ENCODE peak calls at places on chromosomes 7 and 10, in nine cellular contexts. F is body of pancreas, V is A549, C is prostate gland, R is HCT116, L is DND-41, X is tibial nerve, D is Peyer's patch, P is neural progenitor cell. K is an unnamed sample.

GRCh38 chr7:6505685-6506559 is 45.3 kb downstream of the GRID2IP start:
- DNase-seq in F (no peak), V (no peak), C (no peak), R (no peak), L (no peak), X (no peak), D (no peak), P (no peak), K (no peak)

GRCh38 chr10:76878514-76878913 is 759.1 kb downstream of the KCNMA1 start:
- DNase-seq in F (no peak), V (no peak), C (no peak), R (no peak), L (no peak), X (no peak), D (no peak), P (no peak), K (no peak)

GRCh38 chr10:70169011-70169410 is 1.3 kb downstream of the SAR1A start:
- DNase-seq in F (no peak), V (no peak), C (no peak), R (no peak), L (no peak), X (no peak), D (no peak), P (no peak), K (no peak)

GRCh38 chr10:86958831-86959736 is 685 bp downstream of the SNCG start:
- DNase-seq in F (no peak), V (peak), C (no peak), R (peak), L (no peak), X (no peak), D (no peak), P (no peak), K (no peak)

GRCh38 chr10:101903827-101904520 is 60.4 kb upstream of the KCNIP2 start:
- DNase-seq in F (no peak), V (no peak), C (no peak), R (no peak), L (peak), X (no peak), D (peak), P (peak), K (no peak)

GRCh38 chr10:57628592-57629284 is 639.0 kb downstream of the IPMK start:
- DNase-seq in F (no peak), V (peak), C (no peak), R (no peak), L (no peak), X (no peak), D (peak), P (no peak), K (no peak)

GRCh38 chr10:127890935-127891334 is 1.8 kb downstream of the CLRN3 start:
- DNase-seq in F (no peak), V (no peak), C (no peak), R (no peak), L (no peak), X (no peak), D (peak), P (no peak), K (peak)

GRCh38 chr10:48517911-48518321 is 87.0 kb downstream of the ARHGAP22 start:
- DNase-seq in F (no peak), V (no peak), C (no peak), R (no peak), L (no peak), X (no peak), D (peak), P (no peak), K (no peak)

GRCh38 chr10:43224321-43224720 is 42.5 kb downstream of the RASGEF1A start:
- DNase-seq in F (no peak), V (no peak), C (no peak), R (no peak), L (no peak), X (no peak), D (no peak), P (no peak), K (no peak)

GRCh38 chr10:58952747-58953466 is 223.5 kb upstream of the PHYHIPL start:
- DNase-seq in F (peak), V (peak), C (peak), R (peak), L (peak), X (peak), D (peak), P (peak), K (no peak)

GRCh38 chr7:42650171-42650570 is 261.7 kb downstream of the C7orf25 start:
- DNase-seq in F (no peak), V (no peak), C (no peak), R (no peak), L (no peak), X (no peak), D (no peak), P (no peak), K (no peak)

GRCh38 chr10:4663162-4663992 is 162.6 kb upstream of the AKR1E2 start:
- DNase-seq in F (peak), V (peak), C (peak), R (peak), L (peak), X (peak), D (peak), P (peak), K (no peak)

GRCh38 chr10:110843031-110843430 is 28.7 kb upstream of the PDCD4 start:
- DNase-seq in F (no peak), V (no peak), C (no peak), R (no peak), L (no peak), X (no peak), D (peak), P (no peak), K (no peak)

GRCh38 chr10:29479081-29479917 is 155.5 kb downstream of the SVIL start:
- DNase-seq in F (no peak), V (no peak), C (peak), R (no peak), L (peak), X (no peak), D (no peak), P (no peak), K (no peak)

GRCh38 chr7:2452074-2452507 is 24.1 kb downstream of the GRIFIN start:
- DNase-seq in F (no peak), V (no peak), C (no peak), R (no peak), L (no peak), X (no peak), D (no peak), P (no peak), K (no peak)

GRCh38 chr10:132851451-132851850 is 65.5 kb upstream of the NKX6-2 start:
- DNase-seq in F (no peak), V (no peak), C (no peak), R (no peak), L (peak), X (no peak), D (no peak), P (no peak), K (peak)

GRCh38 chr10:73898730-73899400 is 12.1 kb upstream of the PLAU start:
- DNase-seq in F (no peak), V (no peak), C (no peak), R (no peak), L (no peak), X (no peak), D (no peak), P (no peak), K (no peak)

GRCh38 chr7:31440511-31440910 is 73.4 kb upstream of the ITPRID1 start:
- DNase-seq in F (no peak), V (no peak), C (no peak), R (no peak), L (no peak), X (no peak), D (no peak), P (no peak), K (no peak)

GRCh38 chr10:100024741-100025140 is 15.0 kb upstream of the DNMBP start:
- DNase-seq in F (no peak), V (no peak), C (no peak), R (no peak), L (no peak), X (no peak), D (no peak), P (no peak), K (no peak)

GRCh38 chr10:35375091-35375765 is 38.9 kb downstream of the CCNY start:
- DNase-seq in F (no peak), V (no peak), C (no peak), R (no peak), L (no peak), X (no peak), D (no peak), P (no peak), K (no peak)

GRCh38 chr7:77331938-77332695 is 84.0 kb downstream of the GSAP start:
- DNase-seq in F (peak), V (peak), C (peak), R (peak), L (peak), X (peak), D (peak), P (peak), K (no peak)

GRCh38 chr10:93451244-93451947 is 30.7 kb downstream of the MYOF start:
- DNase-seq in F (no peak), V (no peak), C (no peak), R (no peak), L (no peak), X (no peak), D (no peak), P (no peak), K (no peak)

GRCh38 chr10:59387951-59388431 is 25.6 kb upstream of the FAM13C start:
- DNase-seq in F (no peak), V (peak), C (no peak), R (no peak), L (no peak), X (no peak), D (no peak), P (peak), K (no peak)

GRCh38 chr10:86400705-86401587 is 34.4 kb upstream of the GRID1 start:
- DNase-seq in F (peak), V (peak), C (peak), R (peak), L (no peak), X (no peak), D (peak), P (peak), K (no peak)

GRCh38 chr7:106065560-106066500 is 46.3 kb downstream of the SYPL1 start:
- DNase-seq in F (no peak), V (no peak), C (no peak), R (no peak), L (no peak), X (no peak), D (peak), P (peak), K (no peak)

GRCh38 chr7:43220250-43220649 is 107.8 kb downstream of the HECW1 start:
- DNase-seq in F (no peak), V (no peak), C (no peak), R (no peak), L (no peak), X (no peak), D (no peak), P (no peak), K (no peak)

GRCh38 chr7:133912916-133913697 is 214.0 kb upstream of the LRGUK start:
- DNase-seq in F (no peak), V (no peak), C (no peak), R (no peak), L (no peak), X (no peak), D (no peak), P (no peak), K (no peak)

GRCh38 chr10:118950190-118950658 is 79.3 kb upstream of the NANOS1 start:
- DNase-seq in F (no peak), V (peak), C (no peak), R (no peak), L (no peak), X (no peak), D (no peak), P (no peak), K (peak)

GRCh38 chr7:76165106-76165972 is 36.4 kb upstream of the SRRM3 start:
- DNase-seq in F (no peak), V (no peak), C (no peak), R (no peak), L (no peak), X (no peak), D (peak), P (no peak), K (no peak)

GRCh38 chr7:148819697-148820332 is 64.3 kb downstream of the EZH2 start:
- DNase-seq in F (no peak), V (no peak), C (no peak), R (no peak), L (no peak), X (no peak), D (no peak), P (no peak), K (no peak)

GRCh38 chr10:105192146-105192545 is 551.1 kb downstream of the SORCS3 start:
- DNase-seq in F (no peak), V (no peak), C (no peak), R (no peak), L (no peak), X (no peak), D (no peak), P (no peak), K (no peak)

GRCh38 chr10:20834825-20835224 is 62.3 kb downstream of the NEBL start:
- DNase-seq in F (no peak), V (no peak), C (no peak), R (no peak), L (no peak), X (no peak), D (no peak), P (no peak), K (no peak)

GRCh38 chr7:45187946-45188411 is 30.4 kb downstream of the RAMP3 start:
- DNase-seq in F (no peak), V (no peak), C (no peak), R (no peak), L (no peak), X (no peak), D (peak), P (no peak), K (no peak)

GRCh38 chr7:133709036-133709880 is 417.9 kb upstream of the LRGUK start:
- DNase-seq in F (no peak), V (no peak), C (no peak), R (no peak), L (no peak), X (no peak), D (no peak), P (no peak), K (no peak)

GRCh38 chr7:157754416-157754790 is 417.6 kb downstream of the DNAJB6 start:
- DNase-seq in F (peak), V (no peak), C (no peak), R (no peak), L (no peak), X (no peak), D (no peak), P (no peak), K (no peak)

GRCh38 chr10:101446947-101447346 is 93.0 kb downstream of the BTRC start:
- DNase-seq in F (no peak), V (no peak), C (no peak), R (no peak), L (no peak), X (no peak), D (no peak), P (no peak), K (no peak)

GRCh38 chr7:25680636-25681035 is 452.4 kb upstream of the NPVF start:
- DNase-seq in F (no peak), V (no peak), C (no peak), R (no peak), L (no peak), X (no peak), D (no peak), P (no peak), K (no peak)

GRCh38 chr10:122168598-122168997 is 102.5 kb upstream of the BTBD16 start:
- DNase-seq in F (no peak), V (no peak), C (no peak), R (no peak), L (no peak), X (no peak), D (no peak), P (no peak), K (no peak)

GRCh38 chr10:111295788-111296187 is 219.0 kb downstream of the ADRA2A start:
- DNase-seq in F (no peak), V (no peak), C (no peak), R (no peak), L (no peak), X (no peak), D (no peak), P (no peak), K (no peak)

GRCh38 chr10:90769946-90770841 is 87.6 kb downstream of the HTR7 start:
- DNase-seq in F (no peak), V (no peak), C (no peak), R (no peak), L (no peak), X (no peak), D (no peak), P (no peak), K (no peak)

GRCh38 chr7:51354434-51354833 is 37.8 kb upstream of the COBL start:
- DNase-seq in F (no peak), V (no peak), C (no peak), R (no peak), L (no peak), X (no peak), D (no peak), P (no peak), K (no peak)

GRCh38 chr7:51356849-51357516 is 40.4 kb upstream of the COBL start:
- DNase-seq in F (peak), V (no peak), C (peak), R (no peak), L (no peak), X (no peak), D (no peak), P (no peak), K (no peak)

GRCh38 chr7:51352174-51353145 is 35.9 kb upstream of the COBL start:
- DNase-seq in F (no peak), V (no peak), C (no peak), R (no peak), L (no peak), X (no peak), D (no peak), P (no peak), K (no peak)

GRCh38 chr7:51354897-51355296 is 38.3 kb upstream of the COBL start:
- DNase-seq in F (no peak), V (no peak), C (no peak), R (no peak), L (peak), X (no peak), D (no peak), P (no peak), K (no peak)

GRCh38 chr7:51357821-51358220 is 41.2 kb upstream of the COBL start:
- DNase-seq in F (no peak), V (no peak), C (no peak), R (no peak), L (no peak), X (no peak), D (no peak), P (no peak), K (no peak)
- TF ChIP-seq CTCF in F (no peak), V (no peak), C (no peak), R (peak), L (no peak), X (no peak), D (no peak), P (peak), K (no peak)

GRCh38 chr10:80893256-80893655 is 355.6 kb downstream of the SH2D4B start:
- DNase-seq in F (no peak), V (no peak), C (no peak), R (no peak), L (no peak), X (no peak), D (no peak), P (no peak), K (no peak)
- TF ChIP-seq CTCF in F (no peak), V (no peak), C (no peak), R (no peak), L (no peak), X (no peak), D (no peak), P (no peak), K (no peak)

GRCh38 chr10:14540611-14541010 is 209.9 kb upstream of the FRMD4A start:
- DNase-seq in F (no peak), V (no peak), C (no peak), R (no peak), L (no peak), X (no peak), D (no peak), P (no peak), K (no peak)

GRCh38 chr10:14543904-14544210 is 213.1 kb upstream of the FRMD4A start:
- DNase-seq in F (no peak), V (no peak), C (no peak), R (no peak), L (no peak), X (no peak), D (no peak), P (no peak), K (no peak)

GRCh38 chr10:14541379-14541778 is 210.7 kb upstream of the FRMD4A start:
- DNase-seq in F (no peak), V (no peak), C (no peak), R (no peak), L (no peak), X (no peak), D (no peak), P (no peak), K (no peak)

GRCh38 chr10:14545827-14546226 is 215.1 kb upstream of the FRMD4A start:
- DNase-seq in F (no peak), V (no peak), C (peak), R (no peak), L (no peak), X (no peak), D (no peak), P (no peak), K (no peak)

DNA sequence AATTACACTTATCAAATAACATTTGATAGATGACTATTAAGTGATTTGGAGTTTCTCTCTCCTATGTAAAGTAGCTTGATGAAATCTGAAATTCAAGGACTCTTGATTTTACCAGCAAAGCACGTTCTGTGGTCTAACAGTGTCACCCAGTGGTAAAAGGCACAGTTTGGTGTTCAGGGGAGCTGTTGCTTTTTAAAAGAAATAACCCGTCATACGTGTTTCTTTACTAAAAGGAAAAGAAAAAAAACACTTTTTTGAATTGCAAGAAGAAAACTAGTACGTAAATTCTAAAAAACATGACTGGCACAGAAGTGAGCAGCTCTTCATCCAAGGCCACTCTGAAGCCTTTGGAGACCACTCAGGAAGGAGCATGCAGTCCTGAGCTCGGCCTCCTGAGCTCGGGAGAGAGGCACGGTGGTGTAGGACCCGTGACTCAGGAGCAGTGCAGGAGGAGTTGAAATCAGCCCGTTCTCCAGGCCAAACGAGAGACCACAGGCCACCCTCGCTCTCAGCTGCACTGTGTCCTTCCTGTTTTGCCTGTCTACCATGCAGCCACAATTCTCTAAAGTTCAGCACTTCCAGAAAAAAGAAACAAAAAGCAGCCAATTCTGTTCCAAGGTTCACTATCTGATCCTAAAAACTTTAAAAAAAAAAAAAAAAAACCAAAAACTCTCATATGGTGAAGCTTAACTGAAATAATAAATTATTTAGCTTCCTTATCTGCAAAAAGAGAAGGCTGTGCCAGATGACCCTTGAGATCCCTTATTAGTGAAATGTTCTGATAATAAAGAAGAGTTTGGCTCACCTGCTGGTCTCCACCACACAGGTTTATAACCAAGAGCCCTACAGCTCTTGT is 212.6 kb upstream of the FRMD4A start:
- DNase-seq in F (no peak), V (no peak), C (no peak), R (no peak), L (peak), X (peak), D (peak), P (no peak), K (no peak)
- TF ChIP-seq CTCF in F (peak), V (no peak), C (no peak), R (no peak), L (peak), X (peak), D (no peak), P (peak), K (peak)

GRCh38 chr10:6701289-6701688 is 121.2 kb upstream of the PRKCQ start:
- DNase-seq in F (no peak), V (peak), C (no peak), R (no peak), L (peak), X (no peak), D (no peak), P (peak), K (no peak)
- TF ChIP-seq CTCF in F (no peak), V (peak), C (no peak), R (peak), L (peak), X (no peak), D (no peak), P (peak), K (peak)

DNA sequence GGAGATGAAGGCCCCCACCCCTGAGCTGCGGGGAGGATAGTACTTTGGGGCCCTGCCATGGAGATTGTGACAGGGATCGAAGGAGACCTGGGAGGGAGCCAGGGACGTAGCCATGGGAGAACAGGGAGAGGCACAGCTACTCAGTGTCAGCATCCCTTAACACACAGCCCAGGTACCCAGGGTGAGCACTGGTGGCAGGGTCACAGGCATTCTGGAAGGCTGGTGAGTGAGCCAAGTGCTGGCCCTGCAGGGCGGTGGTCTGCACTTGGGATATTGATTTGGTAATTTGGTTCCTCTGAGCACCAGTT is 39.8 kb downstream of the VWA2 start:
- DNase-seq in F (no peak), V (no peak), C (no peak), R (no peak), L (no peak), X (no peak), D (peak), P (no peak), K (no peak)
- TF ChIP-seq CTCF in F (no peak), V (no peak), C (no peak), R (no peak), L (no peak), X (no peak), D (no peak), P (no peak), K (no peak)